ENCODE peak calls at places on chromosome 10, in ten cellular contexts. One of them, this sample, is unnamed.
A peak's percentile ranks its signal among the peaks of the same experiment; 100 is the strongest.

GRCh38 chr10:18140957-18141888 is 999 bp downstream of the CACNB2 start:
- DNase-seq in mesendoderm: peak; percentile 63
- DNase-seq in fibroblast of lung: no peak
- DNase-seq in mucosa of descending colon: peak; percentile 30
- DNase-seq in H1: peak; percentile 50
- DNase-seq in kidney: no peak
- DNase-seq in ovary: peak; percentile 63
- DNase-seq in BE2C: no peak
- DNase-seq in brain microvascular endothelial cell: no peak
- DNase-seq in psoas muscle: no peak
- DNase-seq in this sample: peak; percentile 35

GRCh38 chr10:27464993-27465392 is 39.1 kb upstream of the RAB18 start:
- DNase-seq in mucosa of descending colon: no peak
- DNase-seq in BE2C: no peak
- DNase-seq in ovary: no peak
- DNase-seq in H1: no peak
- DNase-seq in kidney: no peak
- DNase-seq in fibroblast of lung: no peak
- DNase-seq in brain microvascular endothelial cell: no peak
- DNase-seq in psoas muscle: no peak
- DNase-seq in mesendoderm: peak; percentile 76
- DNase-seq in this sample: no peak

GRCh38 chr10:68423522-68423921 is 16.4 kb upstream of the RUFY2 start:
- DNase-seq in fibroblast of lung: no peak
- DNase-seq in kidney: no peak
- DNase-seq in brain microvascular endothelial cell: no peak
- DNase-seq in mesendoderm: no peak
- DNase-seq in psoas muscle: no peak
- DNase-seq in ovary: no peak
- DNase-seq in H1: no peak
- DNase-seq in BE2C: no peak
- DNase-seq in mucosa of descending colon: no peak
- DNase-seq in this sample: no peak

GRCh38 chr10:73590881-73591577 is at the start of gene USP54:
- DNase-seq in fibroblast of lung: peak; percentile 44
- DNase-seq in mesendoderm: peak; percentile 98
- DNase-seq in brain microvascular endothelial cell: peak; percentile 85
- DNase-seq in H1: no peak
- DNase-seq in psoas muscle: no peak
- DNase-seq in ovary: no peak
- DNase-seq in BE2C: no peak
- DNase-seq in mucosa of descending colon: peak; percentile 51
- DNase-seq in kidney: no peak
- DNase-seq in this sample: no peak

GRCh38 chr10:87818505-87819273 is 663 bp upstream of the ATAD1 start:
- DNase-seq in brain microvascular endothelial cell: peak; percentile 19
- DNase-seq in mucosa of descending colon: peak; percentile 54
- DNase-seq in mesendoderm: peak; percentile 89
- DNase-seq in fibroblast of lung: peak; percentile 8
- DNase-seq in psoas muscle: no peak
- DNase-seq in BE2C: peak; percentile 12
- DNase-seq in H1: no peak
- DNase-seq in ovary: no peak
- DNase-seq in kidney: peak; percentile 59
- DNase-seq in this sample: peak; percentile 25

GRCh38 chr10:110324201-110324804 is 19.6 kb upstream of the SMNDC1 start:
- DNase-seq in mucosa of descending colon: no peak
- DNase-seq in brain microvascular endothelial cell: peak; percentile 36
- DNase-seq in H1: no peak
- DNase-seq in kidney: no peak
- DNase-seq in fibroblast of lung: no peak
- DNase-seq in psoas muscle: no peak
- DNase-seq in ovary: no peak
- DNase-seq in mesendoderm: peak; percentile 82
- DNase-seq in BE2C: peak; percentile 45
- DNase-seq in this sample: no peak

GRCh38 chr10:69807696-69808095 is 6.0 kb downstream of the COL13A1 start:
- DNase-seq in ovary: no peak
- DNase-seq in brain microvascular endothelial cell: peak; percentile 50
- DNase-seq in mesendoderm: peak; percentile 68
- DNase-seq in kidney: no peak
- DNase-seq in BE2C: no peak
- DNase-seq in H1: no peak
- DNase-seq in mucosa of descending colon: no peak
- DNase-seq in fibroblast of lung: peak; percentile 53
- DNase-seq in psoas muscle: no peak
- DNase-seq in this sample: no peak

GRCh38 chr10:109732254-109732653 is 191.1 kb downstream of the XPNPEP1 start:
- DNase-seq in psoas muscle: no peak
- DNase-seq in kidney: no peak
- DNase-seq in BE2C: no peak
- DNase-seq in ovary: no peak
- DNase-seq in mesendoderm: no peak
- DNase-seq in brain microvascular endothelial cell: no peak
- DNase-seq in fibroblast of lung: no peak
- DNase-seq in mucosa of descending colon: no peak
- DNase-seq in H1: no peak
- DNase-seq in this sample: no peak

GRCh38 chr10:85976267-85976793 is 390.3 kb downstream of the GRID1 start:
- DNase-seq in H1: no peak
- DNase-seq in mesendoderm: peak; percentile 60
- DNase-seq in ovary: no peak
- DNase-seq in fibroblast of lung: no peak
- DNase-seq in brain microvascular endothelial cell: no peak
- DNase-seq in BE2C: no peak
- DNase-seq in psoas muscle: no peak
- DNase-seq in mucosa of descending colon: no peak
- DNase-seq in kidney: no peak
- DNase-seq in this sample: no peak

GRCh38 chr10:91378061-91378460 is 32.1 kb upstream of the HECTD2 start:
- DNase-seq in mesendoderm: no peak
- DNase-seq in mucosa of descending colon: no peak
- DNase-seq in fibroblast of lung: no peak
- DNase-seq in kidney: no peak
- DNase-seq in brain microvascular endothelial cell: peak; percentile 50
- DNase-seq in BE2C: peak; percentile 54
- DNase-seq in psoas muscle: no peak
- DNase-seq in ovary: no peak
- DNase-seq in H1: no peak
- DNase-seq in this sample: no peak

GRCh38 chr10:361203-362135 is 226.2 kb downstream of the ZMYND11 start:
- DNase-seq in ovary: no peak
- DNase-seq in psoas muscle: no peak
- DNase-seq in mesendoderm: no peak
- DNase-seq in mucosa of descending colon: no peak
- DNase-seq in H1: no peak
- DNase-seq in fibroblast of lung: no peak
- DNase-seq in kidney: no peak
- DNase-seq in BE2C: no peak
- DNase-seq in brain microvascular endothelial cell: no peak
- DNase-seq in this sample: no peak

GRCh38 chr10:34590802-34591201 is 224.3 kb downstream of the PARD3 start:
- DNase-seq in psoas muscle: no peak
- DNase-seq in ovary: no peak
- DNase-seq in H1: no peak
- DNase-seq in mucosa of descending colon: no peak
- DNase-seq in fibroblast of lung: no peak
- DNase-seq in kidney: no peak
- DNase-seq in mesendoderm: no peak
- DNase-seq in BE2C: no peak
- DNase-seq in brain microvascular endothelial cell: no peak
- DNase-seq in this sample: no peak

GRCh38 chr10:22665329-22665728 is 49.0 kb downstream of the PIP4K2A start:
- DNase-seq in kidney: no peak
- DNase-seq in mucosa of descending colon: no peak
- DNase-seq in brain microvascular endothelial cell: no peak
- DNase-seq in mesendoderm: no peak
- DNase-seq in psoas muscle: no peak
- DNase-seq in BE2C: no peak
- DNase-seq in ovary: no peak
- DNase-seq in fibroblast of lung: no peak
- DNase-seq in H1: no peak
- DNase-seq in this sample: no peak

GRCh38 chr10:11110499-11110898 is 92.8 kb downstream of the CELF2 start:
- DNase-seq in psoas muscle: no peak
- DNase-seq in mesendoderm: no peak
- DNase-seq in fibroblast of lung: no peak
- DNase-seq in brain microvascular endothelial cell: no peak
- DNase-seq in ovary: no peak
- DNase-seq in mucosa of descending colon: no peak
- DNase-seq in BE2C: no peak
- DNase-seq in kidney: no peak
- DNase-seq in H1: no peak
- DNase-seq in this sample: no peak

GRCh38 chr10:6297951-6298381 is 95.2 kb downstream of the PFKFB3 start:
- DNase-seq in BE2C: no peak
- DNase-seq in brain microvascular endothelial cell: no peak
- DNase-seq in fibroblast of lung: no peak
- DNase-seq in mucosa of descending colon: peak; percentile 53
- DNase-seq in mesendoderm: no peak
- DNase-seq in ovary: no peak
- DNase-seq in psoas muscle: no peak
- DNase-seq in H1: no peak
- DNase-seq in kidney: no peak
- DNase-seq in this sample: no peak

GRCh38 chr10:3471927-3472704 is 299.5 kb upstream of the PITRM1 start:
- DNase-seq in ovary: no peak
- DNase-seq in BE2C: no peak
- DNase-seq in brain microvascular endothelial cell: no peak
- DNase-seq in psoas muscle: no peak
- DNase-seq in fibroblast of lung: no peak
- DNase-seq in H1: no peak
- DNase-seq in mesendoderm: peak; percentile 38
- DNase-seq in kidney: no peak
- DNase-seq in mucosa of descending colon: peak; percentile 59
- DNase-seq in this sample: no peak

GRCh38 chr10:104350146-104350635 is 3.4 kb upstream of the CFAP58 start:
- DNase-seq in psoas muscle: no peak
- DNase-seq in kidney: no peak
- DNase-seq in BE2C: no peak
- DNase-seq in fibroblast of lung: peak; percentile 85
- DNase-seq in brain microvascular endothelial cell: no peak
- DNase-seq in ovary: peak; percentile 12
- DNase-seq in mucosa of descending colon: peak; percentile 39
- DNase-seq in H1: no peak
- DNase-seq in mesendoderm: peak; percentile 86
- DNase-seq in this sample: peak; percentile 57
- H3K4me3 ChIP-seq in psoas muscle: peak overlapping the region; percentile 31
- H3K4me3 ChIP-seq in kidney: peak overlapping the region; percentile 32
- H3K4me3 ChIP-seq in BE2C: no peak overlapping the region
- H3K4me3 ChIP-seq in fibroblast of lung: no peak overlapping the region
- H3K4me3 ChIP-seq in brain microvascular endothelial cell: peak overlapping the region; percentile 26
- H3K4me3 ChIP-seq in ovary: no peak overlapping the region
- H3K4me3 ChIP-seq in mucosa of descending colon: no peak overlapping the region
- H3K4me3 ChIP-seq in H1: no peak overlapping the region
- H3K4me3 ChIP-seq in mesendoderm: no peak overlapping the region
- H3K4me3 ChIP-seq in this sample: no peak overlapping the region

DNA sequence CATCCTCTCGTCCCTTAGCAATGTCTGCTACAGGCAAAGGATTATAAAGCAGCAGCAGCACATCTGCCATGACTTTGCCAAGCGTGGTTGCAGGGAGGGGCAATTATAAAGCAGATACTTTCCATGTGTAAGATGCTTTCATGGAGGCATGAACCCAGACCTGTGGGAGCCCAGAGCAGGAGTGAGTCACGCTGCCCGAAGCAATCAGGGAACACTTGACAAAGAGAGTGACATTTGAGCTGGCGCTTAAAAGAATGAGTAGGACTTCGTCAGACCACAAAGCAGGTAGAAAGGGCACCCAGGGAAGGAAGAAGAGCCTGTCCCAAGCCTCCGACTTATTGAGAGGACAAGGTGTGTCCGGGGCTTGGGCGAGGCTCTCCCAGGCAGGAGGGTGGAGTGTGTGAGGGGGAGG is 147.2 kb downstream of the MYOF start:
- DNase-seq in mesendoderm: peak; percentile 70
- DNase-seq in mucosa of descending colon: no peak
- DNase-seq in brain microvascular endothelial cell: no peak
- DNase-seq in H1: no peak
- DNase-seq in kidney: no peak
- DNase-seq in fibroblast of lung: no peak
- DNase-seq in BE2C: no peak
- DNase-seq in ovary: no peak
- DNase-seq in psoas muscle: no peak
- DNase-seq in this sample: no peak
- H3K36me3 ChIP-seq in mesendoderm: no peaks in the 10 kb centered on the region
- H3K36me3 ChIP-seq in mucosa of descending colon: no peaks in the 10 kb centered on the region
- H3K36me3 ChIP-seq in brain microvascular endothelial cell: peaks cover 93% of the 10 kb centered on the region
- H3K36me3 ChIP-seq in H1: no peaks in the 10 kb centered on the region
- H3K36me3 ChIP-seq in kidney: peaks cover 3% of the 10 kb centered on the region
- H3K36me3 ChIP-seq in fibroblast of lung: peaks cover 42% of the 10 kb centered on the region
- H3K36me3 ChIP-seq in BE2C: no peaks in the 10 kb centered on the region
- H3K36me3 ChIP-seq in ovary: peaks cover 2% of the 10 kb centered on the region
- H3K36me3 ChIP-seq in psoas muscle: no peaks in the 10 kb centered on the region
- H3K36me3 ChIP-seq in this sample: no peaks in the 10 kb centered on the region

GRCh38 chr10:97715259-97715874 is 1.8 kb downstream of the MARVELD1 start:
- DNase-seq in fibroblast of lung: no peak
- DNase-seq in kidney: no peak
- DNase-seq in mucosa of descending colon: no peak
- DNase-seq in psoas muscle: no peak
- DNase-seq in mesendoderm: peak; percentile 40
- DNase-seq in ovary: no peak
- DNase-seq in H1: no peak
- DNase-seq in brain microvascular endothelial cell: no peak
- DNase-seq in BE2C: no peak
- DNase-seq in this sample: no peak
- H3K4me3 ChIP-seq in fibroblast of lung: peak overlapping the region; percentile 75
- H3K4me3 ChIP-seq in kidney: no peak overlapping the region
- H3K4me3 ChIP-seq in mucosa of descending colon: no peak overlapping the region
- H3K4me3 ChIP-seq in psoas muscle: peak overlapping the region; percentile 76
- H3K4me3 ChIP-seq in mesendoderm: peak overlapping the region; percentile 57
- H3K4me3 ChIP-seq in ovary: peak overlapping the region; percentile 94
- H3K4me3 ChIP-seq in H1: peak overlapping the region; percentile 73
- H3K4me3 ChIP-seq in brain microvascular endothelial cell: peak overlapping the region; percentile 88
- H3K4me3 ChIP-seq in BE2C: peak overlapping the region; percentile 73
- H3K4me3 ChIP-seq in this sample: peak overlapping the region; percentile 80

DNA sequence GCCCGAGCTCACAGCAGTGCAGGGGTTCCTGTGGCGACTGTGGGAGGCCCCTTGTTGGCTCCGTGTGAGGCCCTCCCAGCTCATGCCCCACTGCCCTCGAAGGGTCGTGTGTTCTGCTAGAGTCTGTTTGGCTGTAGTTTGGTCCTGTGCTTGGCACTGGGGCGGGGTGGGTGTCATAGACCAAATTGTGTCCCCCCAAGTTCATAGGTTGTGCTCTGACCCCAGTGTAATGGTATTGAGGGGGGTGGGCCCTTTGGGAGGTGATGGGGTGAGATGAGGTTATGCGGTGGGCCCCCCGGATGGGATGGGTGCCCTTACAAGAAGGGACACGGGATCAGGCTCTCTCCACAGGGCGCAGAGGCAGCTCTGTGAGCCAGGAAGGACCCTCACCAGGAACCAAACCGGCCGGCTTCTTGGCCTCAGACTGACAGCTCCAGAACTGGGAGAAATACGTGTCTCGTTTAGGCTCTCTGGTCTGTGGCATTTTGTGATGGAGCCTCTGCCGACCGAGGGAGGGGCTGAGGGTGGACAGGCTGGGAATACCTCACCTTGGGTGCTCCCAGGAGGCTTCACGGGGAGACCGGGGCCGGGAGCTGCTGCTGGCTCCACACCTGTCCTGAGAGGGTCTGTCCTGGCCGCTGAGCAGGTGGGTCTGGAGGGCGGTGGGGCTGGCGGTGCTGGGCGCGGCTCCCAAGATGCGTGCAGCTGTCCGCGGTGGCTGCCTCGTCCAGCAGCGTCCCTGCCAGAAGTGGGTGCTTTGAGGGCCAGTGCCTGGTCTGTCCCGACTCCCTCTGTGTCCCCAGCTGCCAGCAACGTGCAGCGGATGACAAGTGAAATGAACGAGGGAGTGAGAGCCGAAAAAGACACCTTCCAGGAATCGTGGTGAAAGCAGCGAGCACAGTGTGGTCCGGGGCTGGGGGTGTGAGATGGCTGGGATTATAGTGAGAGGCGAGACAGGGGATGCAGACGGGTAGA is 89.5 kb downstream of the INPP5A start:
- DNase-seq in kidney: peak; percentile 73
- DNase-seq in mucosa of descending colon: no peak
- DNase-seq in BE2C: no peak
- DNase-seq in ovary: peak; percentile 19
- DNase-seq in H1: no peak
- DNase-seq in fibroblast of lung: no peak
- DNase-seq in mesendoderm: no peak
- DNase-seq in psoas muscle: no peak
- DNase-seq in brain microvascular endothelial cell: no peak
- DNase-seq in this sample: peak; percentile 28
- H3K36me3 ChIP-seq in kidney: no peaks in the 10 kb centered on the region
- H3K36me3 ChIP-seq in mucosa of descending colon: no peaks in the 10 kb centered on the region
- H3K36me3 ChIP-seq in BE2C: no peaks in the 10 kb centered on the region
- H3K36me3 ChIP-seq in ovary: no peaks in the 10 kb centered on the region
- H3K36me3 ChIP-seq in H1: no peaks in the 10 kb centered on the region
- H3K36me3 ChIP-seq in fibroblast of lung: no peaks in the 10 kb centered on the region
- H3K36me3 ChIP-seq in mesendoderm: no peaks in the 10 kb centered on the region
- H3K36me3 ChIP-seq in psoas muscle: no peaks in the 10 kb centered on the region
- H3K36me3 ChIP-seq in brain microvascular endothelial cell: no peaks in the 10 kb centered on the region
- H3K36me3 ChIP-seq in this sample: no peaks in the 10 kb centered on the region

This sample was measured in uterus.